ENCODE peak calls at places on chromosome 9, in ten cellular contexts. V is neural progenitor cell, T is OCI-LY7, N is cardiac muscle cell, S is SJSA1, E is prostate gland, K is upper lobe of left lung, D is tibial artery, C is endothelial cell of umbilical vein, O is ovary. B is an unnamed sample.

GRCh38 chr9:110030632-110031031 is 177.3 kb downstream of the C9orf152 start:
- DNase-seq in V (no peak), T (no peak), N (no peak), S (no peak), E (no peak), K (no peak), D (no peak), C (no peak), O (no peak), B (no peak)

GRCh38 chr9:70979971-70980370 is 141.4 kb downstream of the TRPM3 start:
- DNase-seq in V (no peak), T (no peak), N (no peak), S (no peak), E (no peak), K (no peak), D (no peak), C (no peak), O (no peak), B (no peak)

GRCh38 chr9:127194881-127195713 is 69.5 kb upstream of the GARNL3 start:
- DNase-seq in V (no peak), T (no peak), N (no peak), S (no peak), E (no peak), K (no peak), D (no peak), C (no peak), O (no peak), B (no peak)

GRCh38 chr9:114011313-114011712 is 66.8 kb downstream of the AMBP start:
- DNase-seq in V (no peak), T (no peak), N (no peak), S (peak), E (no peak), K (no peak), D (peak), C (no peak), O (peak), B (no peak)

GRCh38 chr9:97958812-97959511 is 21.0 kb upstream of the HEMGN start:
- DNase-seq in V (no peak), T (no peak), N (no peak), S (peak), E (no peak), K (no peak), D (no peak), C (no peak), O (no peak), B (no peak)

GRCh38 chr9:130201399-130201873 is 29.2 kb downstream of the NCS1 start:
- DNase-seq in V (no peak), T (no peak), N (no peak), S (no peak), E (peak), K (no peak), D (peak), C (no peak), O (no peak), B (no peak)

GRCh38 chr9:18437315-18438200 is 36.4 kb upstream of the ADAMTSL1 start:
- DNase-seq in V (peak), T (no peak), N (peak), S (no peak), E (no peak), K (no peak), D (no peak), C (peak), O (peak), B (no peak)

GRCh38 chr9:76215066-76215465 is 179.2 kb downstream of the RFK start:
- DNase-seq in V (peak), T (no peak), N (no peak), S (no peak), E (no peak), K (no peak), D (no peak), C (peak), O (no peak), B (no peak)

GRCh38 chr9:116465591-116466288 is 221.4 kb upstream of the TRIM32 start:
- DNase-seq in V (no peak), T (no peak), N (no peak), S (no peak), E (no peak), K (no peak), D (no peak), C (no peak), O (no peak), B (no peak)

GRCh38 chr9:125991886-125992529 is 244.8 kb downstream of the PBX3 start:
- DNase-seq in V (no peak), T (no peak), N (no peak), S (no peak), E (no peak), K (no peak), D (peak), C (no peak), O (no peak), B (no peak)

GRCh38 chr9:125522328-125522725 is 184.7 kb downstream of the MAPKAP1 start:
- DNase-seq in V (no peak), T (no peak), N (no peak), S (peak), E (peak), K (no peak), D (no peak), C (peak), O (no peak), B (no peak)

GRCh38 chr9:123248630-123249029 is 19.8 kb downstream of the STRBP start:
- DNase-seq in V (no peak), T (no peak), N (no peak), S (no peak), E (no peak), K (no peak), D (no peak), C (no peak), O (no peak), B (no peak)

GRCh38 chr9:5499157-5499556 is 11.2 kb upstream of the PDCD1LG2 start:
- DNase-seq in V (no peak), T (no peak), N (no peak), S (no peak), E (no peak), K (no peak), D (no peak), C (peak), O (no peak), B (no peak)

DNA sequence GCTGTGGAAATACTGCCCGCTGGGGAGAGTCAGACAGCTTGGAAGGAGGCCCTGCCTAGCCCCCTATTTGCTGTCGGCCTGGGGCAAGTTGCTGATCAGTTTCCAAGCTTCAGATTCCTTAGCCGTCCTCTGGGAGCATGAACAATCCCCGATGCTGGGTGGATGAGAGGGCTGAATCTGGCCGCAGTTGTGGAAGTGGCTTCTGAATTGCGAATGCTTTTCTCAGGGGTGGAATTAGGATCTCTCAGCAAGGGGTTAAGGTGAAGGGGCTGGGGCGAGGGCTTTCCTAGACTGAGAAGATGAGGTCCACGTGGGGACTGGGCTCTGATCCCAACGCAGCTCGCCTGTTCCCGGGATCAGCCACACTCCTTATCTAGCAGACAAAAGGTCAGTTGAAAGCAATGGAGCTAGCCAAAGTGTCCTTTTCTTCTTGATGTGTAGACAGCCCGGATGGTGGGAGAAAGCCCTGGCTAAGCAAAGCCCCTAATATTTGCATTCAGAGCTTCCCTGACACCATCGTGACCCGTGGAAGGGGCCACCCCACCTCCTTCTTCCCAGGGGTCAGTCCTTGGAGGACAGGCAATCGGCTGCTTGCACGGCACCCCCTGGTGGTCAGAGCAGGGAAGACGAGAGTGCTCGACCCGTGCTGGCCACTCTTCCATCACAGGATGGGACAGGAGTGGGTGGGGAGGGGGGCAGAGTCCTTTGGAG is 54.9 kb downstream of the COL15A1 start:
- DNase-seq in V (peak), T (peak), N (peak), S (peak), E (peak), K (peak), D (peak), C (peak), O (peak), B (peak)
- H3K27ac ChIP-seq in V (no peak), T (no peak), N (peak), S (no peak), E (peak), K (no peak), D (peak), C (no peak), O (peak), B (no peak)

GRCh38 chr9:35814106-35814840 is 569 bp downstream of the HINT2 start:
- DNase-seq in V (peak), T (peak), N (peak), S (peak), E (peak), K (no peak), D (peak), C (peak), O (peak), B (peak)

GRCh38 chr9:35808433-35808832 is 3.6 kb downstream of the SPAG8 start:
- DNase-seq in V (no peak), T (no peak), N (no peak), S (no peak), E (no peak), K (no peak), D (no peak), C (no peak), O (no peak), B (no peak)

GRCh38 chr9:35812025-35812602 is at the start of gene SPAG8:
- DNase-seq in V (peak), T (peak), N (peak), S (peak), E (peak), K (peak), D (peak), C (peak), O (peak), B (peak)

GRCh38 chr9:35813434-35814105 is 1.3 kb downstream of the HINT2 start:
- DNase-seq in V (peak), T (peak), N (no peak), S (no peak), E (no peak), K (no peak), D (no peak), C (peak), O (no peak), B (no peak)

DNA sequence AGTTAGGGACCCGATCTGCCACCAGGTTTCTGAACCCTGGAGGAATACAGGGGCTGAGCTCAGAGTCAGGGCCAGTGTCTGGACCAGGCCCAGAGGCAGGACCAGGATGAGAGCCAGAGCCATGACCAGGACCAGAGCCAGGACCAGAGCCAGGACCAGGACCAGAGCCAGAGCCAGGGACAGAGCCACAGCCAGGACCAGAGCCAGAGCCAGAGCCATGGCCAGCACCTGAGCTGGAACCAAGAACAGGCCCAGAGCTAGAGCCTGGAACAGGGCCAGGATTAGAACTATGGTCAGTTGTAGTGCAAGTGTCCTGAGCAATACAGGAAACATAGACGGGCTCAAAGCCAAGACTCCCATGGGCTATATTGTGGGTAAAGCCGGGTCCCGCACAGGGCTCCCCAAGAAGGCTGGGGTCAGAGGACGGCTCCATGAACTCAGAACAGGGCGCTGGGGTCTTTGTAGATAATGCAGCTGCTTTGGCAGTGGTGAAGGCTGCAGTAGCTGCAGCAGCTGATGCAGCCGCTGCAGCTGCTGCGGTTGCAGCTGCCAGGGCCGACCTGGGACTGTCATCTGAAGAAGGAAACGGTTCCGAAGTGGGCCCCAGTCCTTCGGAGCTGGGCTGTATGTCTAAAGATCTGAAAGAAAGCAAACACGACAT is 568 bp downstream of the SPAG8 start:
- DNase-seq in V (no peak), T (no peak), N (no peak), S (no peak), E (no peak), K (no peak), D (no peak), C (peak), O (no peak), B (no peak)
- H3K4me3 ChIP-seq in V (peak), T (peak), N (peak), S (peak), E (peak), K (peak), D (peak), C (peak), O (peak), B (peak)

GRCh38 chr9:27460225-27461023 is 63.7 kb upstream of the IFNK start:
- DNase-seq in V (no peak), T (peak), N (no peak), S (no peak), E (no peak), K (no peak), D (no peak), C (no peak), O (no peak), B (no peak)
- H3K27ac ChIP-seq in V (no peak), T (no peak), N (no peak), S (no peak), E (no peak), K (no peak), D (no peak), C (no peak), O (no peak), B (peak)

GRCh38 chr9:106869458-106869857 is 6.5 kb downstream of the ZNF462 start:
- DNase-seq in V (no peak), T (no peak), N (no peak), S (no peak), E (peak), K (no peak), D (no peak), C (peak), O (no peak), B (no peak)

GRCh38 chr9:106868096-106868495 is 5.1 kb downstream of the ZNF462 start:
- DNase-seq in V (no peak), T (no peak), N (no peak), S (no peak), E (no peak), K (no peak), D (no peak), C (no peak), O (no peak), B (no peak)

GRCh38 chr9:106868565-106868964 is 5.6 kb downstream of the ZNF462 start:
- DNase-seq in V (no peak), T (no peak), N (no peak), S (no peak), E (no peak), K (no peak), D (peak), C (no peak), O (no peak), B (no peak)

GRCh38 chr9:106866243-106866642 is 3.3 kb downstream of the ZNF462 start:
- DNase-seq in V (no peak), T (no peak), N (no peak), S (no peak), E (no peak), K (no peak), D (no peak), C (no peak), O (no peak), B (no peak)

GRCh38 chr9:106869028-106869427 is 6.1 kb downstream of the ZNF462 start:
- DNase-seq in V (no peak), T (no peak), N (no peak), S (no peak), E (no peak), K (no peak), D (no peak), C (no peak), O (no peak), B (no peak)
- H3K4me3 ChIP-seq in V (no peak), T (no peak), N (no peak), S (no peak), E (no peak), K (no peak), D (no peak), C (no peak), O (no peak), B (no peak)

GRCh38 chr9:37917315-37917731 is 13.4 kb upstream of the SLC25A51 start:
- DNase-seq in V (no peak), T (no peak), N (no peak), S (no peak), E (no peak), K (no peak), D (peak), C (peak), O (no peak), B (no peak)

GRCh38 chr9:37915911-37916470 is 12.1 kb upstream of the SLC25A51 start:
- DNase-seq in V (no peak), T (no peak), N (no peak), S (no peak), E (no peak), K (no peak), D (peak), C (no peak), O (no peak), B (peak)

GRCh38 chr9:37914701-37915358 is 10.9 kb upstream of the SLC25A51 start:
- DNase-seq in V (no peak), T (no peak), N (no peak), S (no peak), E (no peak), K (no peak), D (peak), C (no peak), O (no peak), B (no peak)

GRCh38 chr9:37917801-37918664 is 14.1 kb upstream of the SLC25A51 start:
- DNase-seq in V (no peak), T (no peak), N (no peak), S (no peak), E (no peak), K (no peak), D (peak), C (no peak), O (no peak), B (no peak)

DNA sequence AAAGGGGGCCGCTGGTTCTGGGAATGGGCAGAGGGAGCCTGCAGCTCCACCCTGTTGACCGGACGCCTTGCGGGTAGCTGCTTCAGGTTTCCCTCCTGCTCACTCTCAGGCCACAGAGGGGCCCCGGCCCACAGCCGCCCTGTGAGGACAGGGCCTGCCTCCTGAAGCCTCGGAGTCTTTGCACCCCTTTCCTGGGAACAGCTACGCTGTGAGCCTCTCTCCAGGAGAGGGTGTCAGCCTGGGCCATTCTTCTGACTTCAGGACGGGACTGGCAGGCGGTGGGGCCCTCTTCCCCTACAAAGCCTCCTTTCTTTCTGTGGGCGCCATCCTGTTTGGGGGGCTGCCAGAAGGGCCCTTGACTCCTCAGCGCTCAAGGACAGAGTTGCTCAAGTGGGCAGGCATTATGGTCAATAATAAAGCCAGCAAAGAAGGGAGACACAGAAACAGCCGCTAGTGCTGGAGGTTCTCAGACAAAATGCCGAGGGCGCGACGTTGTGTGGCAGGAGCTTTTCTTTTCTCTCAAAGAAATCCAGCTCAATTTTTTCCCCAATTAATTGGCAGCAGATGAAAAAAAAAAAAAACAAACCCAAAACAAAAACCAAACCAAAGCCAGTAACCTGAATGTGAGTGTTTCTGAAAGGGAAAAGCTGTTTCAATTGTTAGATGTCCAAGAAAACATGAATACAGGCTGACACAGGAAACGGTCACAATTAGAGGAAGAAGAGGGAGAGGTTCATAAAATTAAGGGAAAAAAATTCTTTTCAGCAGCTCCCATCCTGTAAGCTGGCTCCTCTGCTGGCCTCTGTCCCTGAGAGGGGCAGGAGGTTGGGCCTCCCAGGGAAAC is 12.8 kb upstream of the SLC25A51 start:
- DNase-seq in V (no peak), T (no peak), N (no peak), S (no peak), E (no peak), K (no peak), D (peak), C (peak), O (peak), B (no peak)
- H3K27ac ChIP-seq in V (no peak), T (no peak), N (no peak), S (no peak), E (peak), K (peak), D (no peak), C (peak), O (peak), B (peak)

GRCh38 chr9:136532799-136533774 is 12.8 kb downstream of the NOTCH1 start:
- DNase-seq in V (no peak), T (no peak), N (no peak), S (no peak), E (no peak), K (peak), D (no peak), C (no peak), O (no peak), B (no peak)
- H3K4me3 ChIP-seq in V (no peak), T (no peak), N (no peak), S (no peak), E (no peak), K (peak), D (no peak), C (no peak), O (no peak), B (no peak)

GRCh38 chr9:135605238-135605781 is 34.0 kb downstream of the GLT6D1 start:
- DNase-seq in V (no peak), T (no peak), N (no peak), S (no peak), E (peak), K (peak), D (no peak), C (no peak), O (peak), B (peak)
- H3K27ac ChIP-seq in V (no peak), T (no peak), N (no peak), S (no peak), E (no peak), K (no peak), D (no peak), C (no peak), O (no peak), B (no peak)

DNA sequence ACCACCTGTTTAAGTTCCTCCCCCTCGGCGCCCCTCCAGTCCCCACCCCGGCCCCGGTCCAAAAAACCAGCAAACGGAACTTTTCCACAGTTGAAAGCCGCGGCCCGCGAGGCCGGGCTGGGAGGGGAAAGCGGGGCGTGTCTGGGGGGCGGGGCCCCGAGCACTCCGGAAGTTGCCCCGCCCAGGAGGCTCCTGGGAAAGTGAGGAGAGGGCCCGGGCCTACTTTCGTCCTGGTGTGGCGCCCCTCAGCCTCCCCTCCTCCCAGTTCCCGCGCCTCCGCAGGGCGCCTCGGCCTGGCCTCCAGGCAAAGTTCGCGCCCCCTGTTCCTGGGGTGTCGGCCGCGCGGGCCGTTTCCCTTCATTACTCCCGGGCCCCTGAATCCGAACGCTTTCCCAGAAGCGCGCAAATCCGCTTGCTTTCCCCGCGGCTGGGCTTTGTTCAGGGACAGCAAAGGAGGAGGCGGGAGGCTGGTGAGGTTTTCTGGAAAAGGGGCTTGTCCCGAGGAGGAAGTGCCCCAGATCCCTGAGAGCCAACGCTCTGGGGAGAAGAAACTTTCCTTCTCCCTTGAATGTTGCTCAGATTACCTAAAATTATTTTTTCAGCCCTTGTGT is 4.4 kb upstream of the DMRT3 start:
- DNase-seq in V (peak), T (no peak), N (peak), S (no peak), E (no peak), K (peak), D (no peak), C (no peak), O (no peak), B (no peak)
- H3K4me3 ChIP-seq in V (peak), T (no peak), N (peak), S (no peak), E (no peak), K (peak), D (peak), C (no peak), O (peak), B (no peak)

DNA sequence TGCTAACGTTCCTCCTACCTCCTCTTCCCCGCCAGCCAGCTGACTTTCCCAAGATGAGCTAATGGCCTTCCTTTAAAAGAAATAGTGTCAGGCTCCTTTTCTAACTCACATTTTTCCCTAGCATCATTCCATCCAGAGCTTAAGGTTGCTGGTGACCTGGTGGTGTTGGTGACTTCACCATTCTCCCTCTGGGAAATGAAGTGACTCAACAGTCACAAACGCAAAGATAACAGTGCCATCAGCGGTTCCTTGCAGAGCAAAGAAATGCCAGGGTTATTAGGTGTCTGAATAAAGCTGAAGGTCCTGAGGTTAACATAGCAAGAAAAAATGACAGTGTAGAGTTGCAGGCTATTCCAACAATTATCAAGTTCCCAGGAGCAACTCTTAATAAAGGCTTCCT is 111.9 kb upstream of the SLC44A1 start:
- DNase-seq in V (no peak), T (no peak), N (no peak), S (peak), E (no peak), K (no peak), D (no peak), C (no peak), O (no peak), B (no peak)
- H3K27ac ChIP-seq in V (no peak), T (no peak), N (no peak), S (peak), E (no peak), K (no peak), D (no peak), C (no peak), O (no peak), B (no peak)